ENCODE peak calls at places on chromosomes 16 and 17, in eight cellular contexts. S, W, A, G, N, J, X and H are unnamed samples.

GRCh38 chr16:58451945-58452401 is 48.0 kb upstream of the NDRG4 start:
- DNase-seq in N (peak), J (peak), W (no peak), S (peak), G (peak), X (no peak), A (peak), H (no peak)

GRCh38 chr16:2039286-2040030 is 8.2 kb downstream of the NTHL1 start:
- DNase-seq in X (no peak), S (no peak), N (no peak), J (peak), A (peak), W (peak), G (no peak), H (no peak)

GRCh38 chr17:21029515-21029914 is 13.3 kb downstream of the USP22 start:
- DNase-seq in A (no peak), W (no peak), N (peak), J (no peak), X (no peak), G (no peak), S (no peak), H (no peak)

GRCh38 chr16:21953541-21953902 is 361 bp downstream of the UQCRC2 start:
- DNase-seq in X (no peak), N (no peak), G (no peak), W (no peak), S (no peak), A (no peak), J (no peak), H (no peak)

GRCh38 chr17:71361691-71362450 is 758.9 kb upstream of the SOX9 start:
- DNase-seq in J (no peak), G (no peak), A (peak), W (no peak), S (no peak), X (no peak), N (no peak), H (no peak)

GRCh38 chr17:68576137-68576536 is 25.0 kb downstream of the FAM20A start:
- DNase-seq in G (no peak), N (no peak), J (no peak), S (no peak), W (no peak), X (no peak), A (no peak), H (no peak)

GRCh38 chr16:30005341-30006094 is 5.3 kb downstream of the DOC2A start:
- DNase-seq in A (peak), J (peak), W (no peak), N (peak), S (no peak), G (peak), X (no peak), H (no peak)

GRCh38 chr16:54510619-54511018 is 224.0 kb upstream of the IRX3 start:
- DNase-seq in N (no peak), X (no peak), S (no peak), A (no peak), W (no peak), J (no peak), G (no peak), H (no peak)

GRCh38 chr17:21378553-21378952 is 2.4 kb downstream of the KCNJ12 start:
- DNase-seq in A (no peak), J (no peak), W (no peak), N (no peak), G (no peak), S (no peak), X (no peak), H (no peak)

GRCh38 chr17:4658478-4659305 is 17.2 kb upstream of the ALOX15 start:
- DNase-seq in G (peak), N (peak), J (no peak), X (no peak), W (peak), A (peak), S (peak), H (no peak)

GRCh38 chr17:2082003-2082862 is 27.3 kb downstream of the HIC1 start:
- DNase-seq in N (no peak), G (no peak), S (no peak), J (no peak), W (no peak), X (no peak), A (peak), H (no peak)

GRCh38 chr17:50918933-50919296 is 52.8 kb upstream of the TOB1 start:
- DNase-seq in W (no peak), J (no peak), X (peak), A (no peak), G (no peak), N (peak), S (no peak), H (no peak)

GRCh38 chr17:14784997-14785696 is 480.0 kb downstream of the PMP22 start:
- DNase-seq in W (no peak), N (no peak), S (no peak), X (peak), A (no peak), G (no peak), J (no peak), H (no peak)

GRCh38 chr17:65455972-65456343 is 105.5 kb downstream of the AXIN2 start:
- DNase-seq in S (no peak), J (peak), W (no peak), N (peak), G (no peak), A (peak), X (peak), H (no peak)

GRCh38 chr16:66369055-66369592 is 2.6 kb downstream of the CDH5 start:
- DNase-seq in J (no peak), X (no peak), S (no peak), G (no peak), N (no peak), A (peak), W (no peak), H (no peak)

GRCh38 chr17:68892658-68893057 is 62.5 kb downstream of the ABCA8 start:
- DNase-seq in W (no peak), G (no peak), X (no peak), A (no peak), S (no peak), J (no peak), N (no peak), H (no peak)